ENCODE peak calls at places on chromosomes 12 and 14, in ten cellular contexts. One of them, this sample, is unnamed.

GRCh38 chr14:67537736-67538135 is 4.6 kb downstream of the PLEKHH1 start:
- DNase-seq in gastrocnemius medialis: no peak
- DNase-seq in keratinocyte: no peak
- DNase-seq in esophagus squamous epithelium: no peak
- DNase-seq in effector memory CD4-positive, alpha-beta T cell: no peak
- DNase-seq in aorta: no peak
- DNase-seq in SK-N-SH: no peak
- DNase-seq in IMR-90: no peak
- DNase-seq in CD8-positive, alpha-beta memory T cell: no peak
- DNase-seq in thoracic aorta: no peak
- DNase-seq in this sample: no peak

GRCh38 chr14:106378191-106378590 is 851.8 kb downstream of the TMEM121 start:
- DNase-seq in esophagus squamous epithelium: no peak
- DNase-seq in keratinocyte: no peak
- DNase-seq in IMR-90: no peak
- DNase-seq in CD8-positive, alpha-beta memory T cell: peak; percentile 5
- DNase-seq in aorta: no peak
- DNase-seq in gastrocnemius medialis: no peak
- DNase-seq in thoracic aorta: no peak
- DNase-seq in effector memory CD4-positive, alpha-beta T cell: no peak
- DNase-seq in SK-N-SH: peak; percentile 16
- DNase-seq in this sample: no peak

GRCh38 chr12:111430418-111431353 is 25.0 kb downstream of the SH2B3 start:
- DNase-seq in aorta: no peak
- DNase-seq in keratinocyte: no peak
- DNase-seq in SK-N-SH: no peak
- DNase-seq in gastrocnemius medialis: no peak
- DNase-seq in esophagus squamous epithelium: no peak
- DNase-seq in IMR-90: no peak
- DNase-seq in CD8-positive, alpha-beta memory T cell: peak; percentile 77
- DNase-seq in thoracic aorta: no peak
- DNase-seq in effector memory CD4-positive, alpha-beta T cell: peak; percentile 78
- DNase-seq in this sample: no peak

GRCh38 chr12:72632286-72632685 is 360.1 kb downstream of the TRHDE start:
- DNase-seq in CD8-positive, alpha-beta memory T cell: no peak
- DNase-seq in aorta: no peak
- DNase-seq in thoracic aorta: no peak
- DNase-seq in keratinocyte: no peak
- DNase-seq in SK-N-SH: no peak
- DNase-seq in effector memory CD4-positive, alpha-beta T cell: no peak
- DNase-seq in esophagus squamous epithelium: no peak
- DNase-seq in gastrocnemius medialis: no peak
- DNase-seq in IMR-90: peak; percentile 65
- DNase-seq in this sample: no peak

GRCh38 chr14:51908086-51908485 is 47.7 kb downstream of the GNG2 start:
- DNase-seq in SK-N-SH: no peak
- DNase-seq in effector memory CD4-positive, alpha-beta T cell: no peak
- DNase-seq in thoracic aorta: no peak
- DNase-seq in CD8-positive, alpha-beta memory T cell: no peak
- DNase-seq in aorta: no peak
- DNase-seq in keratinocyte: no peak
- DNase-seq in gastrocnemius medialis: no peak
- DNase-seq in IMR-90: peak; percentile 9
- DNase-seq in esophagus squamous epithelium: no peak
- DNase-seq in this sample: no peak

GRCh38 chr12:122368361-122369073 is 54.0 kb downstream of the CLIP1 start:
- DNase-seq in gastrocnemius medialis: no peak
- DNase-seq in esophagus squamous epithelium: no peak
- DNase-seq in keratinocyte: no peak
- DNase-seq in SK-N-SH: no peak
- DNase-seq in thoracic aorta: no peak
- DNase-seq in CD8-positive, alpha-beta memory T cell: no peak
- DNase-seq in IMR-90: peak; percentile 81
- DNase-seq in aorta: no peak
- DNase-seq in effector memory CD4-positive, alpha-beta T cell: no peak
- DNase-seq in this sample: no peak

GRCh38 chr14:60839657-60840056 is 105.1 kb downstream of the MNAT1 start:
- DNase-seq in IMR-90: no peak
- DNase-seq in keratinocyte: no peak
- DNase-seq in esophagus squamous epithelium: no peak
- DNase-seq in thoracic aorta: no peak
- DNase-seq in gastrocnemius medialis: peak; percentile 68
- DNase-seq in CD8-positive, alpha-beta memory T cell: no peak
- DNase-seq in SK-N-SH: no peak
- DNase-seq in aorta: peak; percentile 29
- DNase-seq in effector memory CD4-positive, alpha-beta T cell: no peak
- DNase-seq in this sample: no peak

GRCh38 chr12:28033538-28033915 is 61.0 kb upstream of the PTHLH start:
- DNase-seq in esophagus squamous epithelium: no peak
- DNase-seq in thoracic aorta: no peak
- DNase-seq in IMR-90: peak; percentile 74
- DNase-seq in gastrocnemius medialis: no peak
- DNase-seq in SK-N-SH: no peak
- DNase-seq in effector memory CD4-positive, alpha-beta T cell: no peak
- DNase-seq in CD8-positive, alpha-beta memory T cell: no peak
- DNase-seq in keratinocyte: peak; percentile 64
- DNase-seq in aorta: no peak
- DNase-seq in this sample: no peak

GRCh38 chr14:101227611-101228594 is 324.4 kb upstream of the RTL1 start:
- DNase-seq in IMR-90: no peak
- DNase-seq in effector memory CD4-positive, alpha-beta T cell: no peak
- DNase-seq in keratinocyte: no peak
- DNase-seq in aorta: peak; percentile 22
- DNase-seq in CD8-positive, alpha-beta memory T cell: no peak
- DNase-seq in SK-N-SH: no peak
- DNase-seq in gastrocnemius medialis: no peak
- DNase-seq in thoracic aorta: no peak
- DNase-seq in esophagus squamous epithelium: no peak
- DNase-seq in this sample: no peak

GRCh38 chr14:50001146-50001998 is 108.5 kb downstream of the ARF6 start:
- DNase-seq in gastrocnemius medialis: peak; percentile 96
- DNase-seq in IMR-90: peak; percentile 70
- DNase-seq in CD8-positive, alpha-beta memory T cell: peak; percentile 54
- DNase-seq in esophagus squamous epithelium: no peak
- DNase-seq in thoracic aorta: no peak
- DNase-seq in keratinocyte: no peak
- DNase-seq in effector memory CD4-positive, alpha-beta T cell: peak; percentile 60
- DNase-seq in aorta: peak; percentile 62
- DNase-seq in SK-N-SH: no peak
- DNase-seq in this sample: no peak

GRCh38 chr14:30995674-30996073 is 29.8 kb upstream of the AP4S1 start:
- DNase-seq in IMR-90: no peak
- DNase-seq in gastrocnemius medialis: no peak
- DNase-seq in CD8-positive, alpha-beta memory T cell: no peak
- DNase-seq in effector memory CD4-positive, alpha-beta T cell: no peak
- DNase-seq in thoracic aorta: no peak
- DNase-seq in esophagus squamous epithelium: no peak
- DNase-seq in keratinocyte: no peak
- DNase-seq in SK-N-SH: no peak
- DNase-seq in aorta: no peak
- DNase-seq in this sample: no peak

GRCh38 chr12:24853094-24853493 is 95.8 kb downstream of the BCAT1 start:
- DNase-seq in esophagus squamous epithelium: no peak
- DNase-seq in aorta: no peak
- DNase-seq in keratinocyte: no peak
- DNase-seq in thoracic aorta: no peak
- DNase-seq in IMR-90: no peak
- DNase-seq in effector memory CD4-positive, alpha-beta T cell: no peak
- DNase-seq in CD8-positive, alpha-beta memory T cell: no peak
- DNase-seq in gastrocnemius medialis: no peak
- DNase-seq in SK-N-SH: no peak
- DNase-seq in this sample: no peak

GRCh38 chr12:24850486-24850885 is 98.4 kb downstream of the BCAT1 start:
- DNase-seq in CD8-positive, alpha-beta memory T cell: no peak
- DNase-seq in IMR-90: no peak
- DNase-seq in keratinocyte: no peak
- DNase-seq in gastrocnemius medialis: no peak
- DNase-seq in effector memory CD4-positive, alpha-beta T cell: no peak
- DNase-seq in aorta: no peak
- DNase-seq in esophagus squamous epithelium: no peak
- DNase-seq in thoracic aorta: no peak
- DNase-seq in SK-N-SH: no peak
- DNase-seq in this sample: no peak

GRCh38 chr12:24852420-24852819 is 96.5 kb downstream of the BCAT1 start:
- DNase-seq in thoracic aorta: no peak
- DNase-seq in CD8-positive, alpha-beta memory T cell: no peak
- DNase-seq in aorta: no peak
- DNase-seq in IMR-90: no peak
- DNase-seq in keratinocyte: no peak
- DNase-seq in gastrocnemius medialis: no peak
- DNase-seq in SK-N-SH: no peak
- DNase-seq in esophagus squamous epithelium: no peak
- DNase-seq in effector memory CD4-positive, alpha-beta T cell: no peak
- DNase-seq in this sample: no peak

GRCh38 chr12:24851816-24852337 is 97.0 kb downstream of the BCAT1 start:
- DNase-seq in keratinocyte: no peak
- DNase-seq in SK-N-SH: no peak
- DNase-seq in esophagus squamous epithelium: no peak
- DNase-seq in IMR-90: no peak
- DNase-seq in CD8-positive, alpha-beta memory T cell: no peak
- DNase-seq in gastrocnemius medialis: no peak
- DNase-seq in thoracic aorta: no peak
- DNase-seq in effector memory CD4-positive, alpha-beta T cell: no peak
- DNase-seq in aorta: no peak
- DNase-seq in this sample: no peak

DNA sequence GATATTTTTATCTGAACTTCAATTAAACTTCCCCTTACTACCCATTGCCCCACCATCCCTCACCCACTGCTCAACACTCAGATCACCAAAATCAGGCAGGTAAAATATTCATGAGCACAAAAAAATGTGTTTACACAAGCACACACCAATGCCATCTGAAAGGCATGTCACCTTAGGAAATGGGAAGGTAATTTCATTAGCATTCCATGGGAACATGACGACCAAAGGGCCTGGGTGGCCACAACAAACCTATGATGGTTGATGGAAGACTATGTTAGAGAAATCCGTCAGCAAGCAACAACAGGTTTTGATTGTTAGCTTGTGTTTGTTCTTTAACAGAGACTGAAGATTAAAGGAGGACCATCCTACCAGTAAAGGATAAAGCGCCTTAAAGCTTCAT is 97.6 kb downstream of the BCAT1 start:
- DNase-seq in keratinocyte: no peak
- DNase-seq in esophagus squamous epithelium: no peak
- DNase-seq in CD8-positive, alpha-beta memory T cell: no peak
- DNase-seq in effector memory CD4-positive, alpha-beta T cell: no peak
- DNase-seq in IMR-90: no peak
- DNase-seq in aorta: no peak
- DNase-seq in gastrocnemius medialis: no peak
- DNase-seq in SK-N-SH: no peak
- DNase-seq in thoracic aorta: no peak
- DNase-seq in this sample: no peak
- H3K4me3 ChIP-seq in keratinocyte: no peak overlapping the region
- H3K4me3 ChIP-seq in esophagus squamous epithelium: no peak overlapping the region
- H3K4me3 ChIP-seq in CD8-positive, alpha-beta memory T cell: no peak overlapping the region
- H3K4me3 ChIP-seq in effector memory CD4-positive, alpha-beta T cell: no peak overlapping the region
- H3K4me3 ChIP-seq in IMR-90: no peak overlapping the region
- H3K4me3 ChIP-seq in aorta: no peak overlapping the region
- H3K4me3 ChIP-seq in gastrocnemius medialis: no peak overlapping the region
- H3K4me3 ChIP-seq in SK-N-SH: no peak overlapping the region
- H3K4me3 ChIP-seq in thoracic aorta: no peak overlapping the region
- H3K4me3 ChIP-seq in this sample: no peak overlapping the region

DNA sequence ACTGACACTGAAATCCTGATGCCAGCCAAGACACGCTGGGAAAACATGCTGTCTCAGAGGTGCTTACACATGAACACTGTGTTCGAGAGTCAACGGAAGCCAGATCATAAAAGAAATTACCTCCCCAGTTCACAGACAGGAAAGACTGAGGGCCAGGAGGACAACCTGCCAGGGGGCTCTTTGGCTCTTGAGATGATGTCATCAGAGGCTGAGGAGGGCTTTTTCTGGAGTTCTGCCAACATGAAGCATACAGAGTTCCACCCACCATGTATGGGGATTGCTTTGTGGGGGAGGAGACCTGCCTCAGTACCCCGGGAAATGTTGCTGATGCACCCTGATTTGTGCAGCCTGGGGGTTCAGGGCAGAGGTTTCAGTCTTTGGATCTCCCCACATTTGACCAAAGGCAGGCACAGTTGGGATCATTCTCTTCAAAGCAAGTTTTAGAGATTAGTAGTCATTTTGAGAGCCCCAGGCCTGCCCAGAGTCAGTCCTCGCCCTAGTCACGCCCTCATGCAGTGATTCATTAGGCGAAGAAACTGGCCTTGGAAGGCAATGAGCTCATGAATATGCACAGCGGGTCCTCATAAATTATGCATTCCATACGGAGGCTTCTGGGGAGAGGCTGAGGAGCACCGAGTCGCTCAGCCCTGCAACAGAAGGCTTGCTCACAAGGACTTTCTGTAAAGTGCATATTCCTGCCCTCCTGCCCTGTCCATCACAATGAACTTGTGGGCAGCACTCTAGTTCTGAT is 34.9 kb upstream of the EML1 start:
- DNase-seq in SK-N-SH: no peak
- DNase-seq in keratinocyte: no peak
- DNase-seq in esophagus squamous epithelium: no peak
- DNase-seq in thoracic aorta: no peak
- DNase-seq in gastrocnemius medialis: no peak
- DNase-seq in CD8-positive, alpha-beta memory T cell: no peak
- DNase-seq in IMR-90: peak; percentile 96
- DNase-seq in aorta: peak; percentile 42
- DNase-seq in effector memory CD4-positive, alpha-beta T cell: no peak
- DNase-seq in this sample: peak; percentile 39
- H3K27ac ChIP-seq in SK-N-SH: no peak overlapping the region
- H3K27ac ChIP-seq in keratinocyte: peak overlapping the region; percentile 97
- H3K27ac ChIP-seq in esophagus squamous epithelium: peak overlapping the region; percentile 70
- H3K27ac ChIP-seq in thoracic aorta: no peak overlapping the region
- H3K27ac ChIP-seq in gastrocnemius medialis: no peak overlapping the region
- H3K27ac ChIP-seq in CD8-positive, alpha-beta memory T cell: no peak overlapping the region
- H3K27ac ChIP-seq in IMR-90: peak overlapping the region; percentile 88
- H3K27ac ChIP-seq in aorta: no peak overlapping the region
- H3K27ac ChIP-seq in effector memory CD4-positive, alpha-beta T cell: no peak overlapping the region
- H3K27ac ChIP-seq in this sample: no peak overlapping the region

GRCh38 chr12:94205738-94206310 is 57.4 kb downstream of the PLXNC1 start:
- DNase-seq in aorta: no peak
- DNase-seq in SK-N-SH: no peak
- DNase-seq in keratinocyte: no peak
- DNase-seq in CD8-positive, alpha-beta memory T cell: no peak
- DNase-seq in esophagus squamous epithelium: no peak
- DNase-seq in thoracic aorta: no peak
- DNase-seq in effector memory CD4-positive, alpha-beta T cell: no peak
- DNase-seq in IMR-90: no peak
- DNase-seq in gastrocnemius medialis: no peak
- DNase-seq in this sample: no peak
- H3K4me1 ChIP-seq in aorta: peaks cover 3% of the 10 kb centered on the region
- H3K4me1 ChIP-seq in SK-N-SH: no peaks in the 10 kb centered on the region
- H3K4me1 ChIP-seq in keratinocyte: peaks cover 9% of the 10 kb centered on the region
- H3K4me1 ChIP-seq in CD8-positive, alpha-beta memory T cell: peaks cover 57% of the 10 kb centered on the region
- H3K4me1 ChIP-seq in esophagus squamous epithelium: no peaks in the 10 kb centered on the region
- H3K4me1 ChIP-seq in thoracic aorta: peaks cover 14% of the 10 kb centered on the region
- H3K4me1 ChIP-seq in effector memory CD4-positive, alpha-beta T cell: peaks cover 42% of the 10 kb centered on the region
- H3K4me1 ChIP-seq in IMR-90: no peaks in the 10 kb centered on the region
- H3K4me1 ChIP-seq in gastrocnemius medialis: no peaks in the 10 kb centered on the region
- H3K4me1 ChIP-seq in this sample: no peaks in the 10 kb centered on the region

DNA sequence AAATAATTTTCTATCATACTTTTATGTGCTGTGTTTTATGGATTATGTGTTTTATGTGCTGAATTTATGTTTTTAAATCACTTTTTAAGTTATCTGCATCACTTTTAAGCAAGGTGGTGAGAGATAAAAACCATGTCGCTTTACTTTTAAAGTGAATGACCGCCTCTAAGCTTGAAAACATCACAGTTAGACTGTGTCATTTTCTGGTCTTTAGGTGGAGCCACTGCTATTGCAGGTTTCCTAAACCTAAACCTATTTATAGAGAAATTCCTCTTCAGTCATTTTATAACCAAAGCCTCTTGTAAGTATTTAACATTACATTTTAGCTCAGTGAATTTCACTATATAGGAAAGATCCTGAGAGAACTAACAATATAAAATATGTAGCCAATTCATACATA is 21.0 kb upstream of the MDM2 start:
- DNase-seq in CD8-positive, alpha-beta memory T cell: no peak
- DNase-seq in keratinocyte: no peak
- DNase-seq in esophagus squamous epithelium: no peak
- DNase-seq in SK-N-SH: no peak
- DNase-seq in aorta: no peak
- DNase-seq in thoracic aorta: no peak
- DNase-seq in gastrocnemius medialis: no peak
- DNase-seq in IMR-90: no peak
- DNase-seq in effector memory CD4-positive, alpha-beta T cell: no peak
- DNase-seq in this sample: no peak
- H3K4me3 ChIP-seq in CD8-positive, alpha-beta memory T cell: no peak overlapping the region
- H3K4me3 ChIP-seq in keratinocyte: no peak overlapping the region
- H3K4me3 ChIP-seq in esophagus squamous epithelium: no peak overlapping the region
- H3K4me3 ChIP-seq in SK-N-SH: no peak overlapping the region
- H3K4me3 ChIP-seq in aorta: no peak overlapping the region
- H3K4me3 ChIP-seq in thoracic aorta: no peak overlapping the region
- H3K4me3 ChIP-seq in gastrocnemius medialis: no peak overlapping the region
- H3K4me3 ChIP-seq in IMR-90: no peak overlapping the region
- H3K4me3 ChIP-seq in effector memory CD4-positive, alpha-beta T cell: no peak overlapping the region
- H3K4me3 ChIP-seq in this sample: no peak overlapping the region